ENCODE peak calls at places on chromosomes 5 and 9, in nine cellular contexts. W is suprapubic skin, H is stomach, T is endothelial cell of umbilical vein, D is A549, X is Peyer's patch, O is tibial nerve, B is uterus, Q is breast epithelium. F is an unnamed sample.

GRCh38 chr5:124660229-124661093 is 86.0 kb downstream of the ZNF608 start:
- DNase-seq in W (no peak), H (no peak), T (no peak), D (no peak), X (no peak), O (no peak), B (no peak), Q (no peak), F (no peak)

GRCh38 chr9:86521936-86522335 is 167.7 kb upstream of the TUT7 start:
- DNase-seq in W (no peak), H (no peak), T (no peak), D (no peak), X (no peak), O (no peak), B (no peak), Q (no peak), F (no peak)

GRCh38 chr9:123753011-123753410 is 176.9 kb downstream of the DENND1A start:
- DNase-seq in W (no peak), H (no peak), T (no peak), D (no peak), X (no peak), O (no peak), B (no peak), Q (no peak), F (no peak)

GRCh38 chr5:58871648-58872242 is 288.9 kb downstream of the RAB3C start:
- DNase-seq in W (no peak), H (no peak), T (peak; percentile 56), D (peak; percentile 44), X (peak; percentile 56), O (peak; percentile 41), B (no peak), Q (no peak), F (no peak)

GRCh38 chr5:147075187-147075586 is 159.6 kb upstream of the STK32A start:
- DNase-seq in W (no peak), H (no peak), T (no peak), D (no peak), X (no peak), O (no peak), B (no peak), Q (no peak), F (no peak)

GRCh38 chr9:90900130-90900529 is 98.5 kb downstream of the SYK start:
- DNase-seq in W (no peak), H (no peak), T (no peak), D (no peak), X (no peak), O (no peak), B (no peak), Q (no peak), F (no peak)

GRCh38 chr9:29822458-29822857 is 2249.2 kb upstream of the C9orf72 start:
- DNase-seq in W (no peak), H (no peak), T (no peak), D (no peak), X (no peak), O (no peak), B (no peak), Q (no peak), F (no peak)

GRCh38 chr5:141513627-141514329 is 24.9 kb downstream of the PCDHGC5 start:
- DNase-seq in W (peak; percentile 88), H (no peak), T (peak; percentile 80), D (no peak), X (peak; percentile 76), O (peak; percentile 73), B (peak; percentile 88), Q (peak; percentile 66), F (no peak)

GRCh38 chr9:4131946-4132345 is 167.9 kb downstream of the GLIS3 start:
- DNase-seq in W (no peak), H (no peak), T (no peak), D (no peak), X (no peak), O (no peak), B (no peak), Q (no peak), F (no peak)

GRCh38 chr9:137372693-137373610 is 50.0 kb downstream of the EXD3 start:
- DNase-seq in W (peak; percentile 60), H (no peak), T (no peak), D (no peak), X (no peak), O (no peak), B (no peak), Q (no peak), F (no peak)

GRCh38 chr5:15566306-15566705 is 66.3 kb downstream of the FBXL7 start:
- DNase-seq in W (no peak), H (no peak), T (no peak), D (no peak), X (no peak), O (no peak), B (no peak), Q (no peak), F (no peak)

GRCh38 chr5:10333154-10334006 is 20.1 kb upstream of the MARCHF6 start:
- DNase-seq in W (no peak), H (peak; percentile 60), T (peak; percentile 39), D (peak; percentile 48), X (peak; percentile 58), O (no peak), B (peak; percentile 39), Q (no peak), F (peak; percentile 52)

GRCh38 chr9:87519415-87519989 is 21.8 kb downstream of the DAPK1 start:
- DNase-seq in W (no peak), H (no peak), T (no peak), D (no peak), X (no peak), O (no peak), B (no peak), Q (no peak), F (no peak)

GRCh38 chr5:139658928-139659667 is 10.9 kb downstream of the CXXC5 start:
- DNase-seq in W (no peak), H (peak; percentile 57), T (peak; percentile 48), D (no peak), X (no peak), O (no peak), B (no peak), Q (no peak), F (no peak)

GRCh38 chr9:85004818-85005413 is 335.4 kb downstream of the NTRK2 start:
- DNase-seq in W (no peak), H (no peak), T (no peak), D (no peak), X (no peak), O (no peak), B (no peak), Q (no peak), F (no peak)

GRCh38 chr9:112819635-112820496 is 69.3 kb downstream of the SNX30 start:
- DNase-seq in W (no peak), H (peak; percentile 37), T (peak; percentile 50), D (peak; percentile 47), X (no peak), O (peak; percentile 36), B (peak; percentile 60), Q (no peak), F (no peak)

GRCh38 chr9:82140471-82140870 is 151.9 kb downstream of the SPATA31D1 start:
- DNase-seq in W (no peak), H (no peak), T (no peak), D (no peak), X (no peak), O (no peak), B (no peak), Q (no peak), F (no peak)

GRCh38 chr9:104025945-104026344 is 68.2 kb upstream of the SMC2 start:
- DNase-seq in W (no peak), H (no peak), T (no peak), D (no peak), X (no peak), O (no peak), B (no peak), Q (no peak), F (no peak)

GRCh38 chr9:106305428-106306133 is 557.4 kb upstream of the ZNF462 start:
- DNase-seq in W (no peak), H (no peak), T (no peak), D (no peak), X (no peak), O (peak; percentile 22), B (no peak), Q (no peak), F (no peak)

GRCh38 chr5:75848077-75848476 is 130.8 kb upstream of the POC5 start:
- DNase-seq in W (no peak), H (no peak), T (no peak), D (no peak), X (no peak), O (no peak), B (no peak), Q (no peak), F (no peak)
- TF ChIP-seq POLR2A in W (no peak), H (no peak), T (no peak), D (no peak), X (no peak), O (no peak), B (no peak), Q (no peak), F (no peak)

GRCh38 chr9:124849801-124850200 is 3.5 kb upstream of the WDR38 start:
- DNase-seq in W (no peak), H (no peak), T (peak; percentile 93), D (no peak), X (no peak), O (peak; percentile 75), B (no peak), Q (no peak), F (no peak)

GRCh38 chr9:124854161-124854560 is 901 bp downstream of the WDR38 start:
- DNase-seq in W (no peak), H (no peak), T (no peak), D (no peak), X (no peak), O (no peak), B (no peak), Q (no peak), F (no peak)

GRCh38 chr9:124853605-124854143 is 414 bp downstream of the WDR38 start:
- DNase-seq in W (no peak), H (no peak), T (no peak), D (no peak), X (no peak), O (no peak), B (no peak), Q (no peak), F (no peak)

GRCh38 chr9:124852829-124853531 is at the start of gene WDR38:
- DNase-seq in W (peak; percentile 88), H (peak; percentile 78), T (peak; percentile 65), D (peak; percentile 98), X (peak; percentile 84), O (peak; percentile 58), B (peak; percentile 77), Q (peak; percentile 65), F (peak; percentile 86)

GRCh38 chr9:124852121-124852828 is 985 bp upstream of the WDR38 start:
- DNase-seq in W (no peak), H (no peak), T (no peak), D (no peak), X (no peak), O (no peak), B (no peak), Q (no peak), F (no peak)
- TF ChIP-seq POLR2A in W (no peak), H (no peak), T (no peak), D (no peak), X (no peak), O (no peak), B (no peak), Q (no peak), F (no peak)

GRCh38 chr5:132639706-132640130 is 18.3 kb upstream of the IL13 start:
- DNase-seq in W (no peak), H (no peak), T (no peak), D (no peak), X (no peak), O (no peak), B (no peak), Q (no peak), F (no peak)
- TF ChIP-seq POLR2A in W (no peak), H (no peak), T (no peak), D (no peak), X (no peak), O (no peak), B (no peak), Q (no peak), F (no peak)

GRCh38 chr5:115625579-115626443 is at the start of gene TMED7:
- DNase-seq in W (peak; percentile 100), H (peak; percentile 100), T (peak; percentile 99), D (peak; percentile 88), X (peak; percentile 100), O (peak; percentile 99), B (peak; percentile 99), Q (peak; percentile 99), F (peak; percentile 73)
- TF ChIP-seq POLR2A in W (peak; percentile 37), H (no peak), T (peak; percentile 96), D (peak; percentile 76), X (peak; percentile 91), O (peak; percentile 92), B (peak; percentile 51), Q (peak; percentile 72), F (peak; percentile 88)